ENCODE peak calls at places on chromosomes 16 and 17, in nine cellular contexts. V is T-cell; I is astrocyte of the cerebellum; E is tibial nerve; L is fibroblast of the conjunctiva; N is activated CD8-positive, alpha-beta memory T cell treated with anti-CD3 and anti-CD28 coated beads, Interleukin-2, amount 50 U/mL, for 4 hours; R is OCI-LY7; F is stimulated activated CD4-positive, alpha-beta T cell treated with anti-CD3 and anti-CD28 coated beads, Interleukin-1b, Interleukin-23, amount 100 ng/mL, for 24 hours; P is islet precursor cell. S is an unnamed sample.

GRCh38 chr17:44362479-44362963 is 1.1 kb downstream of the FAM171A2 start:
- DNase-seq in V (no peak), I (no peak), E (no peak), L (no peak), N (no peak), R (no peak), F (no peak), P (no peak), S (no peak)

GRCh38 chr16:78227855-78228254 is 128.4 kb downstream of the WWOX start:
- DNase-seq in V (no peak), I (no peak), E (no peak), L (no peak), N (no peak), R (peak; percentile 7), F (no peak), P (peak; percentile 49), S (no peak)

GRCh38 chr16:78490847-78491246 is 391.4 kb downstream of the WWOX start:
- DNase-seq in V (no peak), I (no peak), E (no peak), L (no peak), N (no peak), R (no peak), F (no peak), P (no peak), S (peak; percentile 31)

GRCh38 chr17:39813631-39814030 is 50.5 kb downstream of the IKZF3 start:
- DNase-seq in V (peak; percentile 63), I (no peak), E (no peak), L (no peak), N (peak; percentile 53), R (no peak), F (no peak), P (no peak), S (no peak)

GRCh38 chr17:6995500-6996255 is at the start of gene ALOX12:
- DNase-seq in V (no peak), I (no peak), E (no peak), L (no peak), N (no peak), R (no peak), F (no peak), P (peak; percentile 82), S (no peak)

GRCh38 chr16:78778724-78779004 is 679.2 kb downstream of the WWOX start:
- DNase-seq in V (no peak), I (no peak), E (no peak), L (no peak), N (no peak), R (no peak), F (no peak), P (no peak), S (no peak)

GRCh38 chr17:51640108-51640622 is 379.8 kb downstream of the UTP18 start:
- DNase-seq in V (no peak), I (no peak), E (no peak), L (no peak), N (no peak), R (peak; percentile 25), F (no peak), P (peak; percentile 77), S (no peak)

GRCh38 chr16:2981177-2981898 is 1.1 kb upstream of the PKMYT1 start:
- DNase-seq in V (no peak), I (no peak), E (no peak), L (no peak), N (no peak), R (no peak), F (no peak), P (peak; percentile 77), S (peak; percentile 69)

GRCh38 chr17:29394761-29395160 is 4.6 kb downstream of the TAOK1 start:
- DNase-seq in V (no peak), I (no peak), E (no peak), L (no peak), N (no peak), R (no peak), F (no peak), P (no peak), S (no peak)

GRCh38 chr17:80732268-80732667 is 187.6 kb downstream of the RPTOR start:
- DNase-seq in V (no peak), I (peak; percentile 44), E (no peak), L (peak; percentile 38), N (no peak), R (no peak), F (no peak), P (no peak), S (no peak)

GRCh38 chr16:22685162-22685830 is 128.7 kb upstream of the HS3ST2 start:
- DNase-seq in V (no peak), I (no peak), E (peak; percentile 50), L (no peak), N (no peak), R (no peak), F (no peak), P (no peak), S (peak; percentile 37)

GRCh38 chr16:69745959-69746358 is 8.8 kb downstream of the NOB1 start:
- DNase-seq in V (no peak), I (no peak), E (no peak), L (no peak), N (no peak), R (no peak), F (no peak), P (no peak), S (no peak)

GRCh38 chr16:73060948-73061495 is 13.1 kb upstream of the ZFHX3 start:
- DNase-seq in V (no peak), I (no peak), E (no peak), L (no peak), N (no peak), R (no peak), F (no peak), P (no peak), S (no peak)

GRCh38 chr17:82475458-82475857 is 16.9 kb downstream of the NARF start:
- DNase-seq in V (no peak), I (no peak), E (no peak), L (no peak), N (no peak), R (no peak), F (no peak), P (no peak), S (no peak)

GRCh38 chr17:69609495-69610315 is 195.2 kb downstream of the MAP2K6 start:
- DNase-seq in V (no peak), I (no peak), E (no peak), L (peak; percentile 24), N (no peak), R (no peak), F (no peak), P (no peak), S (no peak)

GRCh38 chr16:31464348-31464769 is 5.1 kb downstream of the ARMC5 start:
- DNase-seq in V (no peak), I (no peak), E (no peak), L (no peak), N (no peak), R (no peak), F (no peak), P (no peak), S (no peak)

GRCh38 chr16:27515874-27516353 is 33.8 kb downstream of the GTF3C1 start:
- DNase-seq in V (no peak), I (no peak), E (no peak), L (no peak), N (peak; percentile 24), R (peak; percentile 46), F (peak; percentile 1), P (peak; percentile 71), S (no peak)

GRCh38 chr17:80419255-80419654 is 4.3 kb downstream of the ENDOV start:
- DNase-seq in V (no peak), I (no peak), E (no peak), L (no peak), N (no peak), R (no peak), F (no peak), P (no peak), S (no peak)

GRCh38 chr17:17526369-17526768 is 30.2 kb upstream of the RASD1 start:
- DNase-seq in V (no peak), I (no peak), E (no peak), L (no peak), N (no peak), R (no peak), F (no peak), P (no peak), S (no peak)

GRCh38 chr16:2511128-2511785 is 2.5 kb upstream of the ATP6V0C start:
- DNase-seq in V (no peak), I (no peak), E (peak; percentile 71), L (no peak), N (no peak), R (no peak), F (no peak), P (no peak), S (peak; percentile 86)

GRCh38 chr17:29560306-29560705 is 6.5 kb downstream of the ABHD15 start:
- DNase-seq in V (no peak), I (no peak), E (no peak), L (no peak), N (no peak), R (peak; percentile 78), F (no peak), P (peak; percentile 38), S (no peak)

GRCh38 chr16:78072275-78072674 is 27.2 kb upstream of the WWOX start:
- DNase-seq in V (no peak), I (no peak), E (no peak), L (no peak), N (no peak), R (no peak), F (no peak), P (no peak), S (no peak)

GRCh38 chr16:57834936-57835335 is 32.6 kb upstream of the KIFC3 start:
- DNase-seq in V (no peak), I (no peak), E (no peak), L (no peak), N (no peak), R (no peak), F (no peak), P (no peak), S (no peak)

GRCh38 chr17:79591014-79591590 is 19.7 kb downstream of the RBFOX3 start:
- DNase-seq in V (no peak), I (no peak), E (no peak), L (no peak), N (no peak), R (no peak), F (no peak), P (no peak), S (no peak)

GRCh38 chr16:84239186-84239790 is 524 bp downstream of the KCNG4 start:
- DNase-seq in V (no peak), I (no peak), E (no peak), L (no peak), N (no peak), R (no peak), F (no peak), P (no peak), S (no peak)

GRCh38 chr16:1960665-1961630 is 1.6 kb downstream of the NDUFB10 start:
- DNase-seq in V (no peak), I (no peak), E (no peak), L (no peak), N (no peak), R (peak; percentile 69), F (no peak), P (no peak), S (peak; percentile 8)

GRCh38 chr16:55965099-55965498 is 89.9 kb upstream of the CES5A start:
- DNase-seq in V (no peak), I (no peak), E (no peak), L (no peak), N (no peak), R (no peak), F (no peak), P (peak; percentile 62), S (no peak)

GRCh38 chr17:79815836-79816371 is 19.0 kb upstream of the CBX8 start:
- DNase-seq in V (no peak), I (no peak), E (no peak), L (no peak), N (no peak), R (no peak), F (no peak), P (peak; percentile 48), S (no peak)

GRCh38 chr16:54454616-54455015 is 168.0 kb upstream of the IRX3 start:
- DNase-seq in V (no peak), I (no peak), E (no peak), L (no peak), N (no peak), R (no peak), F (no peak), P (no peak), S (no peak)

GRCh38 chr16:75007443-75007842 is 8.6 kb downstream of the ZNRF1 start:
- DNase-seq in V (no peak), I (no peak), E (no peak), L (no peak), N (no peak), R (no peak), F (no peak), P (no peak), S (no peak)

GRCh38 chr17:7823581-7824001 is 10.4 kb upstream of the KDM6B start:
- DNase-seq in V (no peak), I (no peak), E (no peak), L (no peak), N (no peak), R (no peak), F (no peak), P (peak; percentile 89), S (no peak)